ENCODE peak calls at places on chromosomes 3 and 15, in seven cellular contexts. D is tibial nerve, U is pulmonary artery endothelial cell, X is epithelial cell of esophagus, B is neural crest cell, H is heart left ventricle, S is LoVo. O is an unnamed sample.

GRCh38 chr3:195803309-195803908 is 8.3 kb downstream of the MUC4 start:
- DNase-seq in U (no peak), D (no peak), H (no peak), X (no peak), S (no peak), B (no peak), O (no peak)

GRCh38 chr15:73956276-73957086 is 30.2 kb downstream of the LOXL1 start:
- DNase-seq in U (peak), S (peak), H (no peak), B (no peak), X (peak), D (no peak), O (peak)

GRCh38 chr15:62135532-62136134 is 29.5 kb downstream of the C2CD4B start:
- DNase-seq in U (peak), H (no peak), B (no peak), D (no peak), S (peak), X (peak), O (peak)

GRCh38 chr3:88150371-88150770 is 612 bp downstream of the C3orf38 start:
- DNase-seq in D (no peak), U (no peak), B (no peak), H (no peak), S (no peak), X (peak), O (peak)

GRCh38 chr3:87615506-87615905 is 339.1 kb upstream of the POU1F1 start:
- DNase-seq in X (no peak), H (no peak), U (no peak), D (no peak), S (no peak), B (no peak), O (no peak)

GRCh38 chr3:193140381-193140780 is 100.6 kb upstream of the PLAAT1 start:
- DNase-seq in H (no peak), D (no peak), X (no peak), S (no peak), B (no peak), U (no peak), O (no peak)

GRCh38 chr3:107855710-107856109 is 235.1 kb downstream of the CD47 start:
- DNase-seq in H (no peak), S (peak), U (peak), X (peak), D (no peak), B (no peak), O (peak)

GRCh38 chr3:62277986-62278385 is 95.4 kb downstream of the FEZF2 start:
- DNase-seq in B (no peak), D (no peak), X (no peak), S (no peak), H (no peak), U (no peak), O (no peak)

GRCh38 chr15:70486451-70487379 is 276.6 kb downstream of the UACA start:
- DNase-seq in D (no peak), S (no peak), X (peak), H (peak), U (no peak), B (no peak), O (peak)

GRCh38 chr3:184343200-184343876 is 5.9 kb downstream of the FAM131A start:
- DNase-seq in X (no peak), S (no peak), U (no peak), D (no peak), H (no peak), B (no peak), O (no peak)

GRCh38 chr15:75620043-75620775 is 5.3 kb downstream of the SNUPN start:
- DNase-seq in U (no peak), D (peak), X (peak), S (no peak), B (no peak), H (no peak), O (peak)

GRCh38 chr3:125098929-125099328 is 43.1 kb upstream of the HEG1 start:
- DNase-seq in D (no peak), U (no peak), H (no peak), B (no peak), S (no peak), X (no peak), O (no peak)

O was measured in fibroblast of pulmonary artery.